ENCODE peak calls at places on chromosome 11, in nine cellular contexts. One of them, this sample, is unnamed.

GRCh38 chr11:120547871-120548681 is 36.5 kb downstream of the GRIK4 start:
- DNase-seq in cardiac fibroblast: peak
- DNase-seq in GM18507: no peak
- DNase-seq in T1000: peak
- DNase-seq in stimulated activated CD4-positive, alpha-beta T cell treated with anti-CD3 and anti-CD28 coated beads, TNF-alpha, amount 100 ng/mL, for 48 hours: no peak
- DNase-seq in GM12891: no peak
- DNase-seq in Jurkat, Clone E6-1: no peak
- DNase-seq in CD8-positive, alpha-beta memory T cell: no peak
- DNase-seq in psoas muscle: peak
- DNase-seq in this sample: peak

GRCh38 chr11:102495161-102496042 is 35.1 kb downstream of the MMP7 start:
- DNase-seq in cardiac fibroblast: peak
- DNase-seq in GM18507: peak
- DNase-seq in T1000: no peak
- DNase-seq in stimulated activated CD4-positive, alpha-beta T cell treated with anti-CD3 and anti-CD28 coated beads, TNF-alpha, amount 100 ng/mL, for 48 hours: peak
- DNase-seq in GM12891: no peak
- DNase-seq in Jurkat, Clone E6-1: peak
- DNase-seq in CD8-positive, alpha-beta memory T cell: peak
- DNase-seq in psoas muscle: no peak
- DNase-seq in this sample: no peak

GRCh38 chr11:126133902-126134301 is 71.2 kb upstream of the CDON start:
- DNase-seq in cardiac fibroblast: no peak
- DNase-seq in GM18507: no peak
- DNase-seq in T1000: no peak
- DNase-seq in stimulated activated CD4-positive, alpha-beta T cell treated with anti-CD3 and anti-CD28 coated beads, TNF-alpha, amount 100 ng/mL, for 48 hours: no peak
- DNase-seq in GM12891: no peak
- DNase-seq in Jurkat, Clone E6-1: no peak
- DNase-seq in CD8-positive, alpha-beta memory T cell: no peak
- DNase-seq in psoas muscle: no peak
- DNase-seq in this sample: no peak

GRCh38 chr11:36385121-36385530 is 89.0 kb downstream of the PRR5L start:
- DNase-seq in cardiac fibroblast: peak
- DNase-seq in GM18507: no peak
- DNase-seq in T1000: no peak
- DNase-seq in stimulated activated CD4-positive, alpha-beta T cell treated with anti-CD3 and anti-CD28 coated beads, TNF-alpha, amount 100 ng/mL, for 48 hours: no peak
- DNase-seq in GM12891: no peak
- DNase-seq in Jurkat, Clone E6-1: no peak
- DNase-seq in CD8-positive, alpha-beta memory T cell: peak
- DNase-seq in psoas muscle: no peak
- DNase-seq in this sample: no peak

GRCh38 chr11:2587976-2588748 is 111.6 kb downstream of the KCNQ1OT1 start:
- DNase-seq in cardiac fibroblast: no peak
- DNase-seq in GM18507: no peak
- DNase-seq in T1000: no peak
- DNase-seq in stimulated activated CD4-positive, alpha-beta T cell treated with anti-CD3 and anti-CD28 coated beads, TNF-alpha, amount 100 ng/mL, for 48 hours: no peak
- DNase-seq in GM12891: peak
- DNase-seq in Jurkat, Clone E6-1: no peak
- DNase-seq in CD8-positive, alpha-beta memory T cell: no peak
- DNase-seq in psoas muscle: peak
- DNase-seq in this sample: peak

GRCh38 chr11:60891103-60891741 is 15.2 kb downstream of the PRPF19 start:
- DNase-seq in cardiac fibroblast: peak
- DNase-seq in GM18507: no peak
- DNase-seq in T1000: no peak
- DNase-seq in stimulated activated CD4-positive, alpha-beta T cell treated with anti-CD3 and anti-CD28 coated beads, TNF-alpha, amount 100 ng/mL, for 48 hours: no peak
- DNase-seq in GM12891: no peak
- DNase-seq in Jurkat, Clone E6-1: no peak
- DNase-seq in CD8-positive, alpha-beta memory T cell: no peak
- DNase-seq in psoas muscle: no peak
- DNase-seq in this sample: no peak

GRCh38 chr11:110907629-110908028 is 195.4 kb upstream of the ARHGAP20 start:
- DNase-seq in cardiac fibroblast: peak
- DNase-seq in GM18507: no peak
- DNase-seq in T1000: peak
- DNase-seq in stimulated activated CD4-positive, alpha-beta T cell treated with anti-CD3 and anti-CD28 coated beads, TNF-alpha, amount 100 ng/mL, for 48 hours: peak
- DNase-seq in GM12891: no peak
- DNase-seq in Jurkat, Clone E6-1: peak
- DNase-seq in CD8-positive, alpha-beta memory T cell: peak
- DNase-seq in psoas muscle: no peak
- DNase-seq in this sample: peak

GRCh38 chr11:78226684-78227680 is 38.3 kb downstream of the USP35 start:
- DNase-seq in cardiac fibroblast: no peak
- DNase-seq in GM18507: no peak
- DNase-seq in T1000: no peak
- DNase-seq in stimulated activated CD4-positive, alpha-beta T cell treated with anti-CD3 and anti-CD28 coated beads, TNF-alpha, amount 100 ng/mL, for 48 hours: no peak
- DNase-seq in GM12891: no peak
- DNase-seq in Jurkat, Clone E6-1: no peak
- DNase-seq in CD8-positive, alpha-beta memory T cell: no peak
- DNase-seq in psoas muscle: no peak
- DNase-seq in this sample: peak

GRCh38 chr11:27839226-27839913 is 139.1 kb upstream of the BDNF start:
- DNase-seq in cardiac fibroblast: peak
- DNase-seq in GM18507: no peak
- DNase-seq in T1000: no peak
- DNase-seq in stimulated activated CD4-positive, alpha-beta T cell treated with anti-CD3 and anti-CD28 coated beads, TNF-alpha, amount 100 ng/mL, for 48 hours: no peak
- DNase-seq in GM12891: no peak
- DNase-seq in Jurkat, Clone E6-1: peak
- DNase-seq in CD8-positive, alpha-beta memory T cell: no peak
- DNase-seq in psoas muscle: no peak
- DNase-seq in this sample: peak